ENCODE peak calls at places on chromosomes 1 and 21, in eight cellular contexts. U, H, X, B, W, M, E and J are unnamed samples.

GRCh38 chr21:26593800-26594199 is 20.7 kb upstream of the CYYR1 start:
- DNase-seq in U (no peak), H (no peak), X (no peak), B (no peak), W (no peak), M (no peak), E (no peak), J (no peak)

GRCh38 chr1:109927908-109928307 is 17.3 kb downstream of the CSF1 start:
- DNase-seq in U (no peak), H (peak), X (peak), B (no peak), W (no peak), M (no peak), E (peak), J (no peak)

GRCh38 chr1:184387069-184387870 is 441 bp downstream of the C1orf21 start:
- DNase-seq in U (peak), H (peak), X (peak), B (peak), W (peak), M (no peak), E (peak), J (peak)

GRCh38 chr1:85611390-85611789 is 30.8 kb downstream of the CCN1 start:
- DNase-seq in U (no peak), H (no peak), X (peak), B (no peak), W (no peak), M (no peak), E (no peak), J (no peak)

GRCh38 chr21:45970674-45971486 is 10.7 kb upstream of the COL6A1 start:
- DNase-seq in U (peak), H (peak), X (no peak), B (peak), W (peak), M (no peak), E (peak), J (no peak)

GRCh38 chr1:220810179-220810653 is 23.5 kb downstream of the MTARC1 start:
- DNase-seq in U (peak), H (peak), X (peak), B (peak), W (peak), M (peak), E (peak), J (peak)

GRCh38 chr1:68426594-68426993 is 23.2 kb downstream of the RPE65 start:
- DNase-seq in U (no peak), H (no peak), X (no peak), B (no peak), W (no peak), M (no peak), E (no peak), J (no peak)

GRCh38 chr1:34529935-34530859 is 224.7 kb upstream of the GJB5 start:
- DNase-seq in U (no peak), H (peak), X (no peak), B (no peak), W (no peak), M (no peak), E (no peak), J (no peak)

GRCh38 chr21:31213787-31214186 is 130.3 kb downstream of the TIAM1 start:
- DNase-seq in U (no peak), H (no peak), X (no peak), B (no peak), W (no peak), M (no peak), E (no peak), J (no peak)

GRCh38 chr1:84972377-84972987 is 24.4 kb downstream of the MCOLN2 start:
- DNase-seq in U (no peak), H (no peak), X (no peak), B (no peak), W (no peak), M (no peak), E (no peak), J (no peak)

GRCh38 chr1:86345053-86345452 is 51.1 kb downstream of the ODF2L start:
- DNase-seq in U (no peak), H (no peak), X (no peak), B (no peak), W (no peak), M (no peak), E (no peak), J (no peak)

GRCh38 chr1:145961425-145962156 is 2.8 kb downstream of the ANKRD34A start:
- DNase-seq in U (peak), H (peak), X (no peak), B (no peak), W (no peak), M (no peak), E (peak), J (peak)

GRCh38 chr1:17569200-17570139 is 30.0 kb downstream of the ARHGEF10L start:
- DNase-seq in U (no peak), H (peak), X (peak), B (no peak), W (no peak), M (no peak), E (peak), J (no peak)

GRCh38 chr1:241225741-241226140 is 131.3 kb downstream of the RGS7 start:
- DNase-seq in U (no peak), H (no peak), X (no peak), B (no peak), W (no peak), M (no peak), E (no peak), J (no peak)

GRCh38 chr1:109762821-109763645 is 690 bp downstream of the EPS8L3 start:
- DNase-seq in U (no peak), H (peak), X (peak), B (no peak), W (no peak), M (no peak), E (no peak), J (peak)

GRCh38 chr1:66490817-66491216 is 43.1 kb upstream of the SGIP1 start:
- DNase-seq in U (no peak), H (no peak), X (peak), B (no peak), W (no peak), M (no peak), E (no peak), J (no peak)

GRCh38 chr1:170664828-170665617 is 1.1 kb downstream of the PRRX1 start:
- DNase-seq in U (no peak), H (peak), X (peak), B (no peak), W (no peak), M (no peak), E (peak), J (no peak)
- TF ChIP-seq CTCF in U (no peak), H (no peak), X (peak), B (peak), W (peak), M (no peak), E (no peak), J (no peak)

DNA sequence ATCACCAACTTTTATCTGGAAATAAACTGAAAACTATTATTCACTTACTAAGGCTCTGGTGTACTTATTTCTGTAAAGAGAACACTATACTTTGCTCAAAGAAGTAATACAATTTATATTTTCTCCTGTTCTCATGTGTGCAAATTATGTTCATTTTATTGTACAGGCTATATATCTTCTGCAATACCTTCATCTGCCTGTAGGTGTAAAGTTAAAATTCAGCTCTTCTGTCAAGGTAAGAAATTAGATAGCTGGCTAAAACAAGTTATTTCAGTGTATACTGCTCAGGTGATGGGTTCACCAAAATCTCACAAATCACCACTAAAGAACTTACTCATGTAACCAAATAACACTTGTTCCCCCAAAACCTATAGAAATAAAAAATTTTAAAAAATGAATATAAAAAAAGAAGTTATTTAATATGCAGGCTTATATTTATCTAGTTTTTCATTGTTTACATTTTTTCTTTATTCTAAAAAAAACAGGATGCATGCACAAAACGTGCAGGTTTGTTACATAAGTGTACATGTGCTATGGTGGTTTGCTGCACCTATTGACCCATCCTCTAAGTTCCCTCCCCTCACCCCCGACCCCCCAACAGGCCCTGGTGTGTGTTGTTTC is 81.5 kb downstream of the PTGER3 start:
- DNase-seq in U (no peak), H (no peak), X (no peak), B (no peak), W (no peak), M (no peak), E (no peak), J (no peak)
- TF ChIP-seq CTCF in U (peak), H (no peak), X (no peak), B (peak), W (peak), M (no peak), E (peak), J (peak)

GRCh38 chr1:214602764-214603657 is at the start of gene CENPF:
- DNase-seq in U (peak), H (peak), X (peak), B (peak), W (peak), M (peak), E (peak), J (peak)
- TF ChIP-seq CTCF in U (no peak), H (peak), X (peak), B (peak), W (no peak), M (peak), E (peak), J (peak)

GRCh38 chr1:222105861-222106260 is 364.0 kb upstream of the DUSP10 start:
- DNase-seq in U (no peak), H (no peak), X (no peak), B (no peak), W (no peak), M (no peak), E (no peak), J (no peak)

GRCh38 chr1:222105393-222105737 is 363.5 kb upstream of the DUSP10 start:
- DNase-seq in U (no peak), H (no peak), X (no peak), B (no peak), W (no peak), M (no peak), E (peak), J (no peak)

GRCh38 chr1:222104661-222105392 is 362.9 kb upstream of the DUSP10 start:
- DNase-seq in U (no peak), H (no peak), X (no peak), B (no peak), W (no peak), M (no peak), E (no peak), J (no peak)

GRCh38 chr1:222106369-222106768 is 364.5 kb upstream of the DUSP10 start:
- DNase-seq in U (no peak), H (no peak), X (no peak), B (no peak), W (no peak), M (no peak), E (no peak), J (no peak)

DNA sequence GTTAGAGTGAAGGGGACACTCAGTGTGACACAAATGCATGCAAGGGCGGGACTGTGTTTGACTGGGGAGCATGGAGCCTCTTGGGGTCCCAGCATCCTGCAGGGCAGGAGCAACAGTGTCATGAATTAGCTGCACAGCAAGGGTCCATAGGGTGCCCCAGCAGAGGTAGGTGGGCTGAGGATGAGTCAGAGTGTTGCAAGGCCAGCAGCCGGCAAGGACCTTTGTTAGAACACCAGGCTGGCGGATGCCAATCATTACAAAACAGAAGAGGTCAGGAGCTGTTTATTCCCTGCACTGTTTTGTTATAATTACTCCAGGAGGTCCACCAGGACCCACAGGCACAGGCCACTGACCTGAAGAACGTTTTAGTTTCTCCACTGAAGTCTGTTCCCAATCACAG is 362.2 kb upstream of the DUSP10 start:
- DNase-seq in U (no peak), H (no peak), X (no peak), B (no peak), W (no peak), M (no peak), E (peak), J (no peak)
- TF ChIP-seq CTCF in U (no peak), H (no peak), X (no peak), B (no peak), W (no peak), M (no peak), E (no peak), J (no peak)

GRCh38 chr21:41659791-41660560 is 106.9 kb downstream of the RIPK4 start:
- DNase-seq in U (no peak), H (no peak), X (peak), B (no peak), W (no peak), M (no peak), E (peak), J (no peak)
- TF ChIP-seq CTCF in U (no peak), H (no peak), X (peak), B (no peak), W (no peak), M (no peak), E (no peak), J (no peak)

DNA sequence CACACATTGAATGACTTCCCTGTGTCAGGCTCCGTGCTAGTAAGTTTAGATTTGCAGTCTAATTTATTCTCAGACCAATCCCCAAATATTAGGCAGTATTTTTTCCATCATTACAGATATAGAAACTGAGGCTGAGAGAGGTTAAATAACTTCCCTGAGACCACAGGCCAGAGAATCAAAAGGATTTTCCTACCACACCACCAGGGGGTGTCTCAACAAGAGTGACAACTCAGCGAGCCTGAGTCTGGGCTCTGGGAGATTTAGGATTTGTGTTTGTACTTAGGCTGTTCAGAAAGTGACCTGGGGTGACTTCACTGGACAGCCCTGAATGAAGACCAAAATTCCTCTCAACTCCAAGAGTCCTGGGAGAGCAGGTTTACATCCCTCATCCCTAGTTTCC is 13.3 kb upstream of the LCE5A start:
- DNase-seq in U (no peak), H (no peak), X (no peak), B (no peak), W (no peak), M (no peak), E (no peak), J (no peak)
- TF ChIP-seq CTCF in U (no peak), H (no peak), X (peak), B (no peak), W (no peak), M (peak), E (peak), J (no peak)

DNA sequence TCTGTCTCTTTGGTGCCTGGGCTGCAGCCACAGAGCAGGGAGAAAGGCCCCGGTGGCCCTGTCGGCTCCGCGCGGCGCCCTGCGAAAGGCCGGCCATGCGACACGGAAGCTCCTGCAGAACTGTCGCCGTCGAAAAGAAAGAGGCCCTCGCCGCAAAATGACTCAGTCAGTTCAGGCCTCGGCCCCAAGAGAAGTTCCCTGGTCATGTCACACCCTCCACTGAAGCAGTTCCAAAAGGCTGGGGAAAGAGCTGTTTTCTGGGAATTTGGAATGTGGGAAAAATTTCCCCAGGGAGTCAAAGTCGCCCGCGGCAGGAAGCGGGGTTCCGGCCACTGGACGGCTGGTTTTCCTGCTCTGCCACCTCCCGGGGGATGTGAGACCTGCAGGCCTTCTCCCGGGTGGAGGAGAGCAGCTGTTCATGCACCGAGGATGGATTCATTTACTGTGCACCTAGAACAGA is 115.8 kb upstream of the ZNF678 start:
- DNase-seq in U (no peak), H (no peak), X (peak), B (peak), W (peak), M (no peak), E (peak), J (no peak)
- TF ChIP-seq CTCF in U (no peak), H (peak), X (peak), B (peak), W (peak), M (no peak), E (peak), J (no peak)

GRCh38 chr1:150551049-150551783 is 2.0 kb downstream of the ADAMTSL4 start:
- DNase-seq in U (peak), H (no peak), X (no peak), B (no peak), W (no peak), M (no peak), E (no peak), J (no peak)

GRCh38 chr1:150548632-150549495 is at the start of gene ADAMTSL4:
- DNase-seq in U (peak), H (peak), X (peak), B (peak), W (peak), M (no peak), E (peak), J (peak)

GRCh38 chr1:150548324-150548631 is 930 bp upstream of the ADAMTSL4 start:
- DNase-seq in U (no peak), H (no peak), X (no peak), B (no peak), W (no peak), M (no peak), E (no peak), J (no peak)

GRCh38 chr1:150550222-150551048 is 1.2 kb downstream of the ADAMTSL4 start:
- DNase-seq in U (no peak), H (peak), X (no peak), B (no peak), W (no peak), M (no peak), E (peak), J (no peak)

DNA sequence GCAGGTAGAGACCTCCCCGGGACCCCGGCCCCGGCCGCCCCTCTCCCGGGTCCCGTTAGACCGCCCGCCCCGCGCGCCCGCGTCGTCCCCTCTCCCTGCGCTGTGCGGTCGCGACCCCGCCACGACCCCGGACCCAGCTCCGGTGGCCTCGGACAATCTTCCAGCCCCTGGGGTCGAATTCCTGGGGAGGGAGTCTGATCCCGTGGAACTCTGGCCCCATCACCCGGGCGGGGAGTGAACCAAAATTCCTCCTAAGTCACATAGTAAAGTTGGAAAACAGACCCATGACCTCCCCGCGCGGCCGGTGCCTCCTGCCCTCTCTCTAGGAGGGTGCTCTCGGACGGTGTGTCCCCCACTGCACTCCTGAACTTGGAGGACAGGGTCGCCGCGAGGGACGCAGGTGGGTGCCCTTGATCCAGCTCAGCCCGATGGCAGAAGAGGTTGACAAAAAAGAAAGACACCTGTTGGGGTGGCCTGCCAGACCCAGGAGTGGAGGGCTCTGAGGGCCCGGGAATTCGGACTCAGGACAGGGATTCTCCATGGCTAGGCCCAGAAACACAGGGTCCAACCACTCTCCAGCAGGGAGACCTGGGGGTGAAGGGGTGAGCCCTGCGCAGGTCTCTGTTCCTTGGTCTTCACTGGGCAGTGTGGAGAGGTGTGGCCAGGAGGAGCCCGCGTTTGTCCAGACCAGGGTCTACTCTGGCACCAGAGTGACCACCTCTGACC is 451 bp downstream of the ADAMTSL4 start:
- DNase-seq in U (no peak), H (peak), X (no peak), B (no peak), W (no peak), M (no peak), E (peak), J (no peak)
- TF ChIP-seq CTCF in U (no peak), H (no peak), X (peak), B (no peak), W (no peak), M (no peak), E (no peak), J (no peak)

GRCh38 chr1:64248065-64248464 is 44.6 kb downstream of the UBE2U start:
- DNase-seq in U (no peak), H (no peak), X (no peak), B (no peak), W (no peak), M (no peak), E (no peak), J (no peak)

GRCh38 chr1:64246294-64246917 is 43.0 kb downstream of the UBE2U start:
- DNase-seq in U (no peak), H (no peak), X (no peak), B (no peak), W (no peak), M (no peak), E (no peak), J (no peak)

GRCh38 chr1:64251971-64252370 is 48.5 kb downstream of the UBE2U start:
- DNase-seq in U (no peak), H (no peak), X (no peak), B (no peak), W (no peak), M (no peak), E (no peak), J (no peak)
- TF ChIP-seq CTCF in U (no peak), H (no peak), X (peak), B (no peak), W (peak), M (no peak), E (no peak), J (no peak)